ENCODE peak calls at places on chromosomes 13 and 19, in seven cellular contexts. H is tibial artery, R is Peyer's patch, A is pancreas, W is uterus, C is H1, E is OCI-LY7. V is an unnamed sample.

GRCh38 chr19:41914906-41915247 is 13.4 kb downstream of the ERFL start:
- DNase-seq in H (no peak), R (no peak), A (no peak), W (no peak), C (no peak), E (no peak), V (no peak)

GRCh38 chr13:98060282-98060681 is 82.6 kb upstream of the FARP1 start:
- DNase-seq in H (no peak), R (no peak), A (no peak), W (no peak), C (no peak), E (no peak), V (no peak)

GRCh38 chr19:5691930-5692784 is 2.1 kb downstream of the RPL36 start:
- DNase-seq in H (no peak), R (no peak), A (peak; percentile 61), W (no peak), C (no peak), E (peak; percentile 32), V (peak; percentile 46)

GRCh38 chr19:34838248-34838647 is 65.2 kb upstream of the ZNF599 start:
- DNase-seq in H (no peak), R (no peak), A (no peak), W (no peak), C (no peak), E (peak; percentile 13), V (no peak)

GRCh38 chr19:17404015-17404414 is 1.4 kb downstream of the BST2 start:
- DNase-seq in H (no peak), R (no peak), A (no peak), W (no peak), C (no peak), E (no peak), V (no peak)

GRCh38 chr19:15787611-15788155 is at the start of gene OR10H5:
- DNase-seq in H (no peak), R (no peak), A (no peak), W (no peak), C (no peak), E (no peak), V (no peak)

GRCh38 chr13:92649140-92649813 is 577.3 kb upstream of the GPC6 start:
- DNase-seq in H (no peak), R (no peak), A (no peak), W (no peak), C (no peak), E (no peak), V (no peak)

GRCh38 chr13:111344471-111345191 is 24.2 kb downstream of the TEX29 start:
- DNase-seq in H (no peak), R (no peak), A (peak; percentile 55), W (no peak), C (peak; percentile 70), E (no peak), V (peak; percentile 89)

GRCh38 chr19:2363419-2363818 is 3.4 kb downstream of the TMPRSS9 start:
- DNase-seq in H (no peak), R (no peak), A (no peak), W (no peak), C (no peak), E (no peak), V (no peak)

GRCh38 chr19:17549088-17549740 is 6.2 kb upstream of the COLGALT1 start:
- DNase-seq in H (no peak), R (no peak), A (no peak), W (no peak), C (no peak), E (no peak), V (no peak)

GRCh38 chr19:750640-751423 is at the start of gene MISP:
- DNase-seq in H (no peak), R (peak; percentile 98), A (peak; percentile 74), W (no peak), C (no peak), E (no peak), V (peak; percentile 80)

GRCh38 chr13:96551540-96551939 is 442.7 kb downstream of the OXGR1 start:
- DNase-seq in H (no peak), R (no peak), A (no peak), W (no peak), C (no peak), E (no peak), V (no peak)

GRCh38 chr13:101698400-101698799 is 245.9 kb downstream of the ITGBL1 start:
- DNase-seq in H (no peak), R (no peak), A (no peak), W (no peak), C (no peak), E (no peak), V (no peak)

GRCh38 chr19:35365303-35365702 is 5.6 kb upstream of the GPR42 start:
- DNase-seq in H (no peak), R (no peak), A (no peak), W (no peak), C (no peak), E (no peak), V (no peak)

GRCh38 chr13:43432948-43433347 is 353.8 kb downstream of the ENOX1 start:
- DNase-seq in H (no peak), R (no peak), A (no peak), W (no peak), C (no peak), E (no peak), V (no peak)

GRCh38 chr13:110124201-110124600 is 182.8 kb downstream of the COL4A1 start:
- DNase-seq in H (no peak), R (no peak), A (no peak), W (no peak), C (no peak), E (no peak), V (no peak)

GRCh38 chr13:94548382-94549240 is 47.3 kb downstream of the TGDS start:
- DNase-seq in H (peak; percentile 74), R (peak; percentile 65), A (peak; percentile 60), W (peak; percentile 39), C (no peak), E (peak; percentile 52), V (peak; percentile 71)

GRCh38 chr13:113273856-113274590 is 23.0 kb upstream of the LAMP1 start:
- DNase-seq in H (peak; percentile 68), R (no peak), A (no peak), W (no peak), C (no peak), E (no peak), V (peak; percentile 71)

GRCh38 chr13:42071667-42072419 is 23.4 kb downstream of the DGKH start:
- DNase-seq in H (no peak), R (no peak), A (no peak), W (no peak), C (no peak), E (no peak), V (no peak)

GRCh38 chr19:43934055-43934984 is 762 bp downstream of the ZNF45 start:
- DNase-seq in H (no peak), R (no peak), A (no peak), W (no peak), C (no peak), E (no peak), V (no peak)

DNA sequence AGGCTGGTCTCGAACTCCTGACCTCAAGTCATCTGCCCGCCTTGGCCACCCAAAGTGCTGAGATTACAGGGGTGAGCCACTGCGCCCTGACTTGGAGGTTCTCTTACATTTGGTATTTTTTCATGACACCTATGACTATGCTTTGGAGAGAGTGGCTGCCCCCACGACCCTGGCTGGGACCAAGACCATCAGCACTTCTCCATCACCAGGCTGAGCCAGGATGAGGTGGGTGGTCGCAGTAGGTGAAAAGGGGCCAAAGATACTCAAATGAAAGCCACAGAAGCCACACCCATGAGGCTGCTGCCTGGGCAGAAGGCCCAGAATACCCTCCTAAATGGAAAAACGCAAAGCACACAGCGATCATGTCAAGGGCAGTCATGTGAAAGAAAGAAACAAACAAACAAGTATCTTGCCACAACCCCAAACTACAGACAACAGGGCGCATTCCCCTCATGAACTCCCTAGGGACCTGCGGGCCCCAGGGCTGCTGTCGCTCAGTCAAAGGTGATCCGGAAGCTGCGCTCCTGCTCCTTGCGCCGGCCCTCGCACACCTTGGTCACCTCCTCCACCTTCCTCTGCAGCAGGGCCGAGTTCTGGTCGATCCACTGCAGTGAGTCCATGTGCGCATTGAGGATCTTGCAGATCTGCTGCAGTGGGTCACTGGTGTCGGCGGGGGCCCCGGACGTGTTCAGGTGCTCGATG is 11.2 kb upstream of the IL4I1 start:
- DNase-seq in H (no peak), R (no peak), A (no peak), W (no peak), C (no peak), E (no peak), V (no peak)
- H3K4me1 ChIP-seq in H (peaks cover 9% of the 10 kb centered on the region), R (peaks cover 8% of the 10 kb centered on the region), A (no peaks in the 10 kb centered on the region), W (peaks cover 4% of the 10 kb centered on the region), C (no peaks in the 10 kb centered on the region), E (peaks cover 52% of the 10 kb centered on the region), V (peaks cover 15% of the 10 kb centered on the region)

DNA sequence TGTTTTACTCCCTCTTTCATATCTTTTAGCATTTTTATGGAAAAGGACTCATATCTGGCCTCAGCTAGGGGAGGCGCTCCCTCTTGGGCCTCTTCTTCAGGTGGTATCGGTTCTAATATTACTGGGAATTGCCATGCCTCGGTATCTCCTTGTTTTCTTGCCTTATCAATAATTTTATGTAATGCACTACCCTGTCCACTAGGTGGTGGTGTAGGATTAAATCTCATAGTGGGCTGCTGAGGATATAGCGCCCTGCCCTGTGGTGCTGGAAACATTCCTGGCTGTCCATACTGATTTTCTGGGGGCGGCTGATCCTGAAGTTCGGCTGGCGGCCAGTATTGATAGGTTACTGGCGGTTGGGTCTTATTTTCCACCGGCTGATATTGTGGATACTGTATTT is 35.8 kb downstream of the ZNF420 start:
- DNase-seq in H (no peak), R (no peak), A (no peak), W (no peak), C (no peak), E (peak; percentile 47), V (no peak)
- TF ChIP-seq CTCF in H (no peak), R (no peak), A (no peak), W (no peak), C (peak; percentile 41), E (peak; percentile 78), V (no peak)

GRCh38 chr19:13866463-13867046 is 10.4 kb upstream of the NANOS3 start:
- DNase-seq in H (no peak), R (no peak), A (no peak), W (no peak), C (no peak), E (no peak), V (no peak)
- H3K4me3 ChIP-seq in H (peak overlapping the region; percentile 71), R (no peak overlapping the region), A (peak overlapping the region; percentile 71), W (no peak overlapping the region), C (no peak overlapping the region), E (peak overlapping the region; percentile 60), V (peak overlapping the region; percentile 68)

GRCh38 chr13:25847635-25848616 is 203.9 kb downstream of the SHISA2 start:
- DNase-seq in H (no peak), R (no peak), A (no peak), W (no peak), C (no peak), E (no peak), V (peak; percentile 57)

GRCh38 chr13:25846227-25846984 is 205.4 kb downstream of the SHISA2 start:
- DNase-seq in H (no peak), R (no peak), A (no peak), W (no peak), C (no peak), E (no peak), V (no peak)

GRCh38 chr13:25844559-25845434 is 207.0 kb downstream of the SHISA2 start:
- DNase-seq in H (no peak), R (no peak), A (no peak), W (no peak), C (no peak), E (no peak), V (no peak)

GRCh38 chr13:25847145-25847544 is 204.7 kb downstream of the SHISA2 start:
- DNase-seq in H (no peak), R (no peak), A (no peak), W (no peak), C (no peak), E (no peak), V (no peak)

GRCh38 chr13:25848822-25849740 is 202.7 kb downstream of the SHISA2 start:
- DNase-seq in H (no peak), R (no peak), A (no peak), W (no peak), C (no peak), E (no peak), V (no peak)
- H3K4me1 ChIP-seq in H (no peaks in the 10 kb centered on the region), R (no peaks in the 10 kb centered on the region), A (no peaks in the 10 kb centered on the region), W (no peaks in the 10 kb centered on the region), C (peaks cover 10% of the 10 kb centered on the region), E (no peaks in the 10 kb centered on the region), V (peaks cover 11% of the 10 kb centered on the region)